ENCODE peak calls at places on chromosomes 4 and X, in eight cellular contexts. One of them, this sample, is unnamed.

GRCh38 chr4:150581611-150582010 is 340 bp upstream of the MAB21L2 start:
- DNase-seq in sciatic nerve: no peak
- DNase-seq in activated T-helper 2 cell treated with anti-CD3 and anti-CD28 coated beads, Interferon-gamma antibody, Interleukin-2, Interleukin-4, amounts not matched to agents 10 μg/mL and 5 μg/mL and 100 μg/mL, durations not matched to agents 14 hours and 24 hours and 36 hours: no peak
- DNase-seq in stimulated activated CD4-positive, alpha-beta T cell treated with anti-CD3 and anti-CD28 coated beads, Interleukin-2, amount 100 ng/mL, for 24 hours: no peak
- DNase-seq in BE2C: peak
- DNase-seq in T-helper 1 cell: no peak
- DNase-seq in hippocampal formation: no peak
- DNase-seq in cardiac fibroblast: peak
- DNase-seq in this sample: peak

GRCh38 chr4:81469774-81470455 is 1.8 kb downstream of the RASGEF1B start:
- DNase-seq in sciatic nerve: no peak
- DNase-seq in activated T-helper 2 cell treated with anti-CD3 and anti-CD28 coated beads, Interferon-gamma antibody, Interleukin-2, Interleukin-4, amounts not matched to agents 10 μg/mL and 5 μg/mL and 100 μg/mL, durations not matched to agents 14 hours and 24 hours and 36 hours: no peak
- DNase-seq in stimulated activated CD4-positive, alpha-beta T cell treated with anti-CD3 and anti-CD28 coated beads, Interleukin-2, amount 100 ng/mL, for 24 hours: no peak
- DNase-seq in BE2C: no peak
- DNase-seq in T-helper 1 cell: no peak
- DNase-seq in hippocampal formation: no peak
- DNase-seq in cardiac fibroblast: no peak
- DNase-seq in this sample: no peak

GRCh38 chr4:140004580-140005314 is 149.2 kb downstream of the MAML3 start:
- DNase-seq in sciatic nerve: peak
- DNase-seq in activated T-helper 2 cell treated with anti-CD3 and anti-CD28 coated beads, Interferon-gamma antibody, Interleukin-2, Interleukin-4, amounts not matched to agents 10 μg/mL and 5 μg/mL and 100 μg/mL, durations not matched to agents 14 hours and 24 hours and 36 hours: no peak
- DNase-seq in stimulated activated CD4-positive, alpha-beta T cell treated with anti-CD3 and anti-CD28 coated beads, Interleukin-2, amount 100 ng/mL, for 24 hours: no peak
- DNase-seq in BE2C: peak
- DNase-seq in T-helper 1 cell: no peak
- DNase-seq in hippocampal formation: peak
- DNase-seq in cardiac fibroblast: peak
- DNase-seq in this sample: peak

GRCh38 chrX:40147399-40148188 is 49.8 kb upstream of the BCOR start:
- DNase-seq in sciatic nerve: no peak
- DNase-seq in activated T-helper 2 cell treated with anti-CD3 and anti-CD28 coated beads, Interferon-gamma antibody, Interleukin-2, Interleukin-4, amounts not matched to agents 10 μg/mL and 5 μg/mL and 100 μg/mL, durations not matched to agents 14 hours and 24 hours and 36 hours: no peak
- DNase-seq in stimulated activated CD4-positive, alpha-beta T cell treated with anti-CD3 and anti-CD28 coated beads, Interleukin-2, amount 100 ng/mL, for 24 hours: no peak
- DNase-seq in BE2C: no peak
- DNase-seq in T-helper 1 cell: no peak
- DNase-seq in hippocampal formation: no peak
- DNase-seq in cardiac fibroblast: no peak
- DNase-seq in this sample: no peak

GRCh38 chr4:177239878-177240277 is 69.8 kb upstream of the NEIL3 start:
- DNase-seq in sciatic nerve: no peak
- DNase-seq in activated T-helper 2 cell treated with anti-CD3 and anti-CD28 coated beads, Interferon-gamma antibody, Interleukin-2, Interleukin-4, amounts not matched to agents 10 μg/mL and 5 μg/mL and 100 μg/mL, durations not matched to agents 14 hours and 24 hours and 36 hours: no peak
- DNase-seq in stimulated activated CD4-positive, alpha-beta T cell treated with anti-CD3 and anti-CD28 coated beads, Interleukin-2, amount 100 ng/mL, for 24 hours: no peak
- DNase-seq in BE2C: no peak
- DNase-seq in T-helper 1 cell: no peak
- DNase-seq in hippocampal formation: no peak
- DNase-seq in cardiac fibroblast: peak
- DNase-seq in this sample: peak

GRCh38 chr4:151676301-151676700 is 84.5 kb downstream of the GATB start:
- DNase-seq in sciatic nerve: no peak
- DNase-seq in activated T-helper 2 cell treated with anti-CD3 and anti-CD28 coated beads, Interferon-gamma antibody, Interleukin-2, Interleukin-4, amounts not matched to agents 10 μg/mL and 5 μg/mL and 100 μg/mL, durations not matched to agents 14 hours and 24 hours and 36 hours: no peak
- DNase-seq in stimulated activated CD4-positive, alpha-beta T cell treated with anti-CD3 and anti-CD28 coated beads, Interleukin-2, amount 100 ng/mL, for 24 hours: no peak
- DNase-seq in BE2C: peak
- DNase-seq in T-helper 1 cell: no peak
- DNase-seq in hippocampal formation: no peak
- DNase-seq in cardiac fibroblast: peak
- DNase-seq in this sample: peak

GRCh38 chr4:45331796-45332195 is 605.4 kb upstream of the GNPDA2 start:
- DNase-seq in sciatic nerve: no peak
- DNase-seq in activated T-helper 2 cell treated with anti-CD3 and anti-CD28 coated beads, Interferon-gamma antibody, Interleukin-2, Interleukin-4, amounts not matched to agents 10 μg/mL and 5 μg/mL and 100 μg/mL, durations not matched to agents 14 hours and 24 hours and 36 hours: no peak
- DNase-seq in stimulated activated CD4-positive, alpha-beta T cell treated with anti-CD3 and anti-CD28 coated beads, Interleukin-2, amount 100 ng/mL, for 24 hours: no peak
- DNase-seq in BE2C: no peak
- DNase-seq in T-helper 1 cell: no peak
- DNase-seq in hippocampal formation: no peak
- DNase-seq in cardiac fibroblast: no peak
- DNase-seq in this sample: no peak

GRCh38 chrX:118644378-118644777 is 83.0 kb upstream of the IL13RA1 start:
- DNase-seq in sciatic nerve: no peak
- DNase-seq in activated T-helper 2 cell treated with anti-CD3 and anti-CD28 coated beads, Interferon-gamma antibody, Interleukin-2, Interleukin-4, amounts not matched to agents 10 μg/mL and 5 μg/mL and 100 μg/mL, durations not matched to agents 14 hours and 24 hours and 36 hours: no peak
- DNase-seq in stimulated activated CD4-positive, alpha-beta T cell treated with anti-CD3 and anti-CD28 coated beads, Interleukin-2, amount 100 ng/mL, for 24 hours: no peak
- DNase-seq in BE2C: no peak
- DNase-seq in T-helper 1 cell: no peak
- DNase-seq in hippocampal formation: no peak
- DNase-seq in cardiac fibroblast: peak
- DNase-seq in this sample: peak

GRCh38 chr4:47836655-47837581 is 949 bp downstream of the CORIN start:
- DNase-seq in sciatic nerve: peak
- DNase-seq in activated T-helper 2 cell treated with anti-CD3 and anti-CD28 coated beads, Interferon-gamma antibody, Interleukin-2, Interleukin-4, amounts not matched to agents 10 μg/mL and 5 μg/mL and 100 μg/mL, durations not matched to agents 14 hours and 24 hours and 36 hours: peak
- DNase-seq in stimulated activated CD4-positive, alpha-beta T cell treated with anti-CD3 and anti-CD28 coated beads, Interleukin-2, amount 100 ng/mL, for 24 hours: peak
- DNase-seq in BE2C: peak
- DNase-seq in T-helper 1 cell: peak
- DNase-seq in hippocampal formation: peak
- DNase-seq in cardiac fibroblast: peak
- DNase-seq in this sample: peak

GRCh38 chrX:130560558-130560957 is 158.8 kb downstream of the RBMX2 start:
- DNase-seq in sciatic nerve: no peak
- DNase-seq in activated T-helper 2 cell treated with anti-CD3 and anti-CD28 coated beads, Interferon-gamma antibody, Interleukin-2, Interleukin-4, amounts not matched to agents 10 μg/mL and 5 μg/mL and 100 μg/mL, durations not matched to agents 14 hours and 24 hours and 36 hours: no peak
- DNase-seq in stimulated activated CD4-positive, alpha-beta T cell treated with anti-CD3 and anti-CD28 coated beads, Interleukin-2, amount 100 ng/mL, for 24 hours: no peak
- DNase-seq in BE2C: no peak
- DNase-seq in T-helper 1 cell: no peak
- DNase-seq in hippocampal formation: no peak
- DNase-seq in cardiac fibroblast: no peak
- DNase-seq in this sample: no peak

GRCh38 chr4:37533286-37534033 is 152.7 kb downstream of the RELL1 start:
- DNase-seq in sciatic nerve: no peak
- DNase-seq in activated T-helper 2 cell treated with anti-CD3 and anti-CD28 coated beads, Interferon-gamma antibody, Interleukin-2, Interleukin-4, amounts not matched to agents 10 μg/mL and 5 μg/mL and 100 μg/mL, durations not matched to agents 14 hours and 24 hours and 36 hours: no peak
- DNase-seq in stimulated activated CD4-positive, alpha-beta T cell treated with anti-CD3 and anti-CD28 coated beads, Interleukin-2, amount 100 ng/mL, for 24 hours: no peak
- DNase-seq in BE2C: no peak
- DNase-seq in T-helper 1 cell: no peak
- DNase-seq in hippocampal formation: no peak
- DNase-seq in cardiac fibroblast: no peak
- DNase-seq in this sample: no peak

GRCh38 chr4:15964159-15964558 is 1.2 kb upstream of the FGFBP2 start:
- DNase-seq in sciatic nerve: no peak
- DNase-seq in activated T-helper 2 cell treated with anti-CD3 and anti-CD28 coated beads, Interferon-gamma antibody, Interleukin-2, Interleukin-4, amounts not matched to agents 10 μg/mL and 5 μg/mL and 100 μg/mL, durations not matched to agents 14 hours and 24 hours and 36 hours: no peak
- DNase-seq in stimulated activated CD4-positive, alpha-beta T cell treated with anti-CD3 and anti-CD28 coated beads, Interleukin-2, amount 100 ng/mL, for 24 hours: no peak
- DNase-seq in BE2C: no peak
- DNase-seq in T-helper 1 cell: no peak
- DNase-seq in hippocampal formation: no peak
- DNase-seq in cardiac fibroblast: no peak
- DNase-seq in this sample: no peak

GRCh38 chr4:48403779-48404178 is 62.5 kb downstream of the SLAIN2 start:
- DNase-seq in sciatic nerve: no peak
- DNase-seq in activated T-helper 2 cell treated with anti-CD3 and anti-CD28 coated beads, Interferon-gamma antibody, Interleukin-2, Interleukin-4, amounts not matched to agents 10 μg/mL and 5 μg/mL and 100 μg/mL, durations not matched to agents 14 hours and 24 hours and 36 hours: no peak
- DNase-seq in stimulated activated CD4-positive, alpha-beta T cell treated with anti-CD3 and anti-CD28 coated beads, Interleukin-2, amount 100 ng/mL, for 24 hours: no peak
- DNase-seq in BE2C: no peak
- DNase-seq in T-helper 1 cell: no peak
- DNase-seq in hippocampal formation: no peak
- DNase-seq in cardiac fibroblast: peak
- DNase-seq in this sample: no peak

GRCh38 chrX:44344194-44344593 is 722 bp upstream of the EFHC2 start:
- DNase-seq in sciatic nerve: no peak
- DNase-seq in activated T-helper 2 cell treated with anti-CD3 and anti-CD28 coated beads, Interferon-gamma antibody, Interleukin-2, Interleukin-4, amounts not matched to agents 10 μg/mL and 5 μg/mL and 100 μg/mL, durations not matched to agents 14 hours and 24 hours and 36 hours: peak
- DNase-seq in stimulated activated CD4-positive, alpha-beta T cell treated with anti-CD3 and anti-CD28 coated beads, Interleukin-2, amount 100 ng/mL, for 24 hours: peak
- DNase-seq in BE2C: no peak
- DNase-seq in T-helper 1 cell: peak
- DNase-seq in hippocampal formation: peak
- DNase-seq in cardiac fibroblast: no peak
- DNase-seq in this sample: no peak

This sample was measured in fibroblast of lung.